ENCODE peak calls at places on chromosomes 13 and 19, in four cellular contexts. One of them, this sample, is unnamed.

GRCh38 chr13:106466691-106467405 is 68.6 kb downstream of the EFNB2 start:
- DNase-seq in K562: no peak
- DNase-seq in GM12878: no peak
- DNase-seq in HepG2: no peak
- DNase-seq in this sample: no peak

GRCh38 chr13:108897955-108898354 is 268.5 kb downstream of the MYO16 start:
- DNase-seq in K562: no peak
- DNase-seq in GM12878: no peak
- DNase-seq in HepG2: no peak
- DNase-seq in this sample: no peak

GRCh38 chr19:4374451-4375163 is 25.7 kb downstream of the SH3GL1 start:
- DNase-seq in K562: peak
- DNase-seq in GM12878: no peak
- DNase-seq in HepG2: peak
- DNase-seq in this sample: peak

GRCh38 chr19:49520705-49521319 is 7.0 kb upstream of the RCN3 start:
- DNase-seq in K562: no peak
- DNase-seq in GM12878: no peak
- DNase-seq in HepG2: no peak
- DNase-seq in this sample: no peak

GRCh38 chr13:60538566-60538965 is 141.5 kb downstream of the TDRD3 start:
- DNase-seq in K562: no peak
- DNase-seq in GM12878: no peak
- DNase-seq in HepG2: no peak
- DNase-seq in this sample: no peak

GRCh38 chr19:38956264-38956663 is 19.3 kb downstream of the FBXO17 start:
- DNase-seq in K562: no peak
- DNase-seq in GM12878: no peak
- DNase-seq in HepG2: no peak
- DNase-seq in this sample: no peak

GRCh38 chr19:32720216-32720935 is 809 bp downstream of the TDRD12 start:
- DNase-seq in K562: no peak
- DNase-seq in GM12878: no peak
- DNase-seq in HepG2: no peak
- DNase-seq in this sample: no peak

GRCh38 chr19:50384685-50385535 is 763 bp downstream of the POLD1 start:
- DNase-seq in K562: no peak
- DNase-seq in GM12878: no peak
- DNase-seq in HepG2: no peak
- DNase-seq in this sample: no peak

GRCh38 chr13:95956589-95957148 is 96.5 kb downstream of the UGGT2 start:
- DNase-seq in K562: no peak
- DNase-seq in GM12878: peak
- DNase-seq in HepG2: no peak
- DNase-seq in this sample: no peak

GRCh38 chr13:95896302-95896701 is 156.9 kb downstream of the UGGT2 start:
- DNase-seq in K562: no peak
- DNase-seq in GM12878: no peak
- DNase-seq in HepG2: no peak
- DNase-seq in this sample: no peak

GRCh38 chr19:16459680-16460079 is 12.1 kb downstream of the EPS15L1 start:
- DNase-seq in K562: no peak
- DNase-seq in GM12878: no peak
- DNase-seq in HepG2: no peak
- DNase-seq in this sample: no peak

GRCh38 chr13:100895656-100896055 is 221.1 kb upstream of the TMTC4 start:
- DNase-seq in K562: no peak
- DNase-seq in GM12878: no peak
- DNase-seq in HepG2: no peak
- DNase-seq in this sample: no peak

GRCh38 chr19:18340990-18341868 is 831 bp downstream of the PGPEP1 start:
- DNase-seq in K562: peak
- DNase-seq in GM12878: no peak
- DNase-seq in HepG2: peak
- DNase-seq in this sample: no peak

GRCh38 chr19:48445256-48445605 is 552 bp upstream of the GRWD1 start:
- DNase-seq in K562: peak
- DNase-seq in GM12878: no peak
- DNase-seq in HepG2: peak
- DNase-seq in this sample: peak

GRCh38 chr19:16942583-16942982 is 53.8 kb downstream of the F2RL3 start:
- DNase-seq in K562: peak
- DNase-seq in GM12878: no peak
- DNase-seq in HepG2: no peak
- DNase-seq in this sample: no peak

GRCh38 chr13:111033172-111034133 is 81.7 kb upstream of the ARHGEF7 start:
- DNase-seq in K562: no peak
- DNase-seq in GM12878: no peak
- DNase-seq in HepG2: no peak
- DNase-seq in this sample: no peak

GRCh38 chr19:21568816-21569496 is 63.6 kb downstream of the ZNF429 start:
- DNase-seq in K562: no peak
- DNase-seq in GM12878: no peak
- DNase-seq in HepG2: no peak
- DNase-seq in this sample: no peak

GRCh38 chr13:66359393-66359792 is 870.7 kb downstream of the PCDH9 start:
- DNase-seq in K562: no peak
- DNase-seq in GM12878: no peak
- DNase-seq in HepG2: no peak
- DNase-seq in this sample: no peak

GRCh38 chr13:112840472-112841302 is 128.3 kb upstream of the MCF2L start:
- DNase-seq in K562: no peak
- DNase-seq in GM12878: no peak
- DNase-seq in HepG2: no peak
- DNase-seq in this sample: no peak

GRCh38 chr13:104608280-104608679 is 1542.1 kb upstream of the SLC10A2 start:
- DNase-seq in K562: no peak
- DNase-seq in GM12878: no peak
- DNase-seq in HepG2: no peak
- DNase-seq in this sample: no peak

GRCh38 chr19:22619371-22619770 is 14.8 kb upstream of the ZNF492 start:
- DNase-seq in K562: no peak
- DNase-seq in GM12878: no peak
- DNase-seq in HepG2: no peak
- DNase-seq in this sample: no peak

GRCh38 chr19:1067341-1068103 is 555 bp downstream of the ARHGAP45 start:
- DNase-seq in K562: peak
- DNase-seq in GM12878: no peak
- DNase-seq in HepG2: no peak
- DNase-seq in this sample: no peak

GRCh38 chr13:102117175-102117830 is 284.5 kb downstream of the FGF14 start:
- DNase-seq in K562: no peak
- DNase-seq in GM12878: no peak
- DNase-seq in HepG2: no peak
- DNase-seq in this sample: no peak

GRCh38 chr13:79382545-79383275 is 23.3 kb downstream of the RBM26 start:
- DNase-seq in K562: no peak
- DNase-seq in GM12878: no peak
- DNase-seq in HepG2: no peak
- DNase-seq in this sample: no peak
- TF ChIP-seq POLR2AphosphoS2 in K562: no peak
- TF ChIP-seq POLR2AphosphoS2 in GM12878: no peak
- TF ChIP-seq POLR2AphosphoS2 in HepG2: no peak
- TF ChIP-seq POLR2AphosphoS2 in this sample: no peak

GRCh38 chr13:48954086-48954485 is 21.6 kb upstream of the FNDC3A start:
- DNase-seq in K562: no peak
- DNase-seq in GM12878: no peak
- DNase-seq in HepG2: peak
- DNase-seq in this sample: no peak
- H3K4me2 ChIP-seq in K562: no peak
- H3K4me2 ChIP-seq in GM12878: no peak
- H3K4me2 ChIP-seq in HepG2: no peak
- H3K4me2 ChIP-seq in this sample: no peak

GRCh38 chr19:30212574-30212973 is 159.6 kb upstream of the ZNF536 start:
- DNase-seq in K562: no peak
- DNase-seq in GM12878: no peak
- DNase-seq in HepG2: no peak
- DNase-seq in this sample: no peak
- TF ChIP-seq CHD2 in K562: no peak
- TF ChIP-seq CHD2 in GM12878: no peak
- TF ChIP-seq CHD2 in HepG2: no peak
- TF ChIP-seq CHD2 in this sample: no peak

GRCh38 chr19:6531163-6531955 is 533 bp downstream of the TNFSF9 start:
- DNase-seq in K562: peak
- DNase-seq in GM12878: no peak
- DNase-seq in HepG2: no peak
- DNase-seq in this sample: no peak

GRCh38 chr19:6529351-6529750 is 1.5 kb upstream of the TNFSF9 start:
- DNase-seq in K562: no peak
- DNase-seq in GM12878: no peak
- DNase-seq in HepG2: no peak
- DNase-seq in this sample: no peak

GRCh38 chr19:6529937-6530384 is 865 bp upstream of the TNFSF9 start:
- DNase-seq in K562: no peak
- DNase-seq in GM12878: no peak
- DNase-seq in HepG2: no peak
- DNase-seq in this sample: no peak

GRCh38 chr19:6531956-6532243 is 1.1 kb downstream of the TNFSF9 start:
- DNase-seq in K562: no peak
- DNase-seq in GM12878: no peak
- DNase-seq in HepG2: no peak
- DNase-seq in this sample: no peak

DNA sequence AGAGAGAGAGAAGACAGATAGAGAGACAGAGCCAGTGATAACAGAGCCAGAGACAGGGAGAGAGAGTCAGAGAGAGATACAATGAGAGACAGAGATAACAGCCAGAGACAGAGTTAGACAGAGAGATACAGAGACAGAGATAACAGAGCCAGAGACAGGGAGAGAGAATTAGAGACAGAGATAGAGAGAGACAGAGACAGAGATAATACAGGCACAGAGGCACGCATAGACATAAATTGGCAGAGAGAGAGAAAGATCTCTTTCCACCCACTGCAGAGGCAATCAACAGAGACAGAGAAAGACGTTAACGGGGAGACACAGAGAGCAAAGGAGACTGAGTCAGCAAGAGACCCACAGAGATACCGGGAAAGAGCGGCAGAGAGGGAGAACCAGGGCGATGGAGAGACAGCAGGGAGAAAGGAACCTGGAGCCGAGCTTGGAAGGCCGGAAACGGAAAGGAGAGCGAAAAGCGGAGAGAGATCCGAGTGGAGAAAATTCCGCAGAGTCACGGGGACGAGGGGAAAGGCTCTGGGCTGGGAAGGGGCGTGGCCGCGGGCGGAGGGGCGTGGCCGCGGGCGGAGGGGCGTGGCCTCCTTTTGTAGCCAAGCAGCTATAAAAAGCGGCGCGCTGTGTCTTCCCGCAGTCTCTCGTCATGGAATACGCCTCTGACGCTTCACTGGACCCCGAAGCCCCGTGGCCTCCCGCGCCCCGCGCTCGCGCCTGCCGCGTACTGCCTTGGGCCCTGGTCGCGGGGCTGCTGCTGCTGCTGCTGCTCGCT is at the start of gene TNFSF9:
- DNase-seq in K562: peak
- DNase-seq in GM12878: no peak
- DNase-seq in HepG2: peak
- DNase-seq in this sample: peak
- TF ChIP-seq POLR2AphosphoS2 in K562: no peak
- TF ChIP-seq POLR2AphosphoS2 in GM12878: peak
- TF ChIP-seq POLR2AphosphoS2 in HepG2: no peak
- TF ChIP-seq POLR2AphosphoS2 in this sample: no peak

This sample was measured in A549.